ENCODE peak calls at places on chromosomes 7 and 10, in seven cellular contexts. One of them, this sample, is unnamed.

GRCh38 chr7:80172387-80172786 is 37.8 kb downstream of the GNAI1 start:
- DNase-seq in Panc1: no peak
- DNase-seq in CD4-positive, alpha-beta memory T cell: no peak
- DNase-seq in central memory CD8-positive, alpha-beta T cell: no peak
- DNase-seq in AG09319: no peak
- DNase-seq in LHCN-M2: no peak
- DNase-seq in fibroblast of mammary gland: no peak
- DNase-seq in this sample: no peak

GRCh38 chr7:117757440-117757839 is 115.8 kb downstream of the CTTNBP2 start:
- DNase-seq in Panc1: no peak
- DNase-seq in CD4-positive, alpha-beta memory T cell: no peak
- DNase-seq in central memory CD8-positive, alpha-beta T cell: no peak
- DNase-seq in AG09319: no peak
- DNase-seq in LHCN-M2: no peak
- DNase-seq in fibroblast of mammary gland: no peak
- DNase-seq in this sample: no peak

GRCh38 chr10:31620236-31621151 is 301.5 kb downstream of the ZEB1 start:
- DNase-seq in Panc1: no peak
- DNase-seq in CD4-positive, alpha-beta memory T cell: no peak
- DNase-seq in central memory CD8-positive, alpha-beta T cell: no peak
- DNase-seq in AG09319: peak
- DNase-seq in LHCN-M2: peak
- DNase-seq in fibroblast of mammary gland: peak
- DNase-seq in this sample: peak

GRCh38 chr10:78757542-78757941 is 311.2 kb upstream of the ZMIZ1 start:
- DNase-seq in Panc1: no peak
- DNase-seq in CD4-positive, alpha-beta memory T cell: no peak
- DNase-seq in central memory CD8-positive, alpha-beta T cell: no peak
- DNase-seq in AG09319: no peak
- DNase-seq in LHCN-M2: peak
- DNase-seq in fibroblast of mammary gland: peak
- DNase-seq in this sample: no peak

GRCh38 chr7:271266-272107 is 18.5 kb upstream of the FOXL3 start:
- DNase-seq in Panc1: no peak
- DNase-seq in CD4-positive, alpha-beta memory T cell: no peak
- DNase-seq in central memory CD8-positive, alpha-beta T cell: no peak
- DNase-seq in AG09319: no peak
- DNase-seq in LHCN-M2: no peak
- DNase-seq in fibroblast of mammary gland: no peak
- DNase-seq in this sample: peak

GRCh38 chr7:320297-320696 is 30.3 kb downstream of the FOXL3 start:
- DNase-seq in Panc1: no peak
- DNase-seq in CD4-positive, alpha-beta memory T cell: no peak
- DNase-seq in central memory CD8-positive, alpha-beta T cell: no peak
- DNase-seq in AG09319: no peak
- DNase-seq in LHCN-M2: no peak
- DNase-seq in fibroblast of mammary gland: no peak
- DNase-seq in this sample: no peak

GRCh38 chr10:60236869-60237524 is 152.7 kb downstream of the ANK3 start:
- DNase-seq in Panc1: no peak
- DNase-seq in CD4-positive, alpha-beta memory T cell: no peak
- DNase-seq in central memory CD8-positive, alpha-beta T cell: no peak
- DNase-seq in AG09319: peak
- DNase-seq in LHCN-M2: peak
- DNase-seq in fibroblast of mammary gland: peak
- DNase-seq in this sample: peak

GRCh38 chr10:124493191-124493936 is 31.7 kb downstream of the LHPP start:
- DNase-seq in Panc1: no peak
- DNase-seq in CD4-positive, alpha-beta memory T cell: no peak
- DNase-seq in central memory CD8-positive, alpha-beta T cell: no peak
- DNase-seq in AG09319: no peak
- DNase-seq in LHCN-M2: no peak
- DNase-seq in fibroblast of mammary gland: no peak
- DNase-seq in this sample: no peak

GRCh38 chr10:86952106-86952505 is 5.3 kb downstream of the MMRN2 start:
- DNase-seq in Panc1: no peak
- DNase-seq in CD4-positive, alpha-beta memory T cell: no peak
- DNase-seq in central memory CD8-positive, alpha-beta T cell: no peak
- DNase-seq in AG09319: no peak
- DNase-seq in LHCN-M2: no peak
- DNase-seq in fibroblast of mammary gland: no peak
- DNase-seq in this sample: no peak

GRCh38 chr10:95187617-95188016 is 6.4 kb upstream of the ACSM6 start:
- DNase-seq in Panc1: no peak
- DNase-seq in CD4-positive, alpha-beta memory T cell: no peak
- DNase-seq in central memory CD8-positive, alpha-beta T cell: no peak
- DNase-seq in AG09319: no peak
- DNase-seq in LHCN-M2: no peak
- DNase-seq in fibroblast of mammary gland: no peak
- DNase-seq in this sample: no peak

GRCh38 chr7:2237109-2237602 is 4.4 kb upstream of the MAD1L1 start:
- DNase-seq in Panc1: no peak
- DNase-seq in CD4-positive, alpha-beta memory T cell: no peak
- DNase-seq in central memory CD8-positive, alpha-beta T cell: no peak
- DNase-seq in AG09319: no peak
- DNase-seq in LHCN-M2: no peak
- DNase-seq in fibroblast of mammary gland: no peak
- DNase-seq in this sample: no peak

GRCh38 chr10:90779573-90779972 is 78.3 kb downstream of the HTR7 start:
- DNase-seq in Panc1: no peak
- DNase-seq in CD4-positive, alpha-beta memory T cell: no peak
- DNase-seq in central memory CD8-positive, alpha-beta T cell: no peak
- DNase-seq in AG09319: no peak
- DNase-seq in LHCN-M2: peak
- DNase-seq in fibroblast of mammary gland: peak
- DNase-seq in this sample: no peak

GRCh38 chr7:82319674-82320118 is 123.9 kb downstream of the CACNA2D1 start:
- DNase-seq in Panc1: no peak
- DNase-seq in CD4-positive, alpha-beta memory T cell: no peak
- DNase-seq in central memory CD8-positive, alpha-beta T cell: no peak
- DNase-seq in AG09319: peak
- DNase-seq in LHCN-M2: peak
- DNase-seq in fibroblast of mammary gland: peak
- DNase-seq in this sample: peak

GRCh38 chr7:158463317-158463716 is 124.3 kb downstream of the PTPRN2 start:
- DNase-seq in Panc1: no peak
- DNase-seq in CD4-positive, alpha-beta memory T cell: no peak
- DNase-seq in central memory CD8-positive, alpha-beta T cell: no peak
- DNase-seq in AG09319: no peak
- DNase-seq in LHCN-M2: no peak
- DNase-seq in fibroblast of mammary gland: no peak
- DNase-seq in this sample: no peak

GRCh38 chr7:17501461-17502208 is 203.2 kb downstream of the AHR start:
- DNase-seq in Panc1: no peak
- DNase-seq in CD4-positive, alpha-beta memory T cell: no peak
- DNase-seq in central memory CD8-positive, alpha-beta T cell: no peak
- DNase-seq in AG09319: peak
- DNase-seq in LHCN-M2: peak
- DNase-seq in fibroblast of mammary gland: peak
- DNase-seq in this sample: no peak

GRCh38 chr7:18125536-18125935 is 97.9 kb upstream of the PRPS1L1 start:
- DNase-seq in Panc1: no peak
- DNase-seq in CD4-positive, alpha-beta memory T cell: no peak
- DNase-seq in central memory CD8-positive, alpha-beta T cell: no peak
- DNase-seq in AG09319: no peak
- DNase-seq in LHCN-M2: no peak
- DNase-seq in fibroblast of mammary gland: no peak
- DNase-seq in this sample: no peak

GRCh38 chr7:11737723-11738122 is 94.3 kb downstream of the THSD7A start:
- DNase-seq in Panc1: no peak
- DNase-seq in CD4-positive, alpha-beta memory T cell: no peak
- DNase-seq in central memory CD8-positive, alpha-beta T cell: no peak
- DNase-seq in AG09319: no peak
- DNase-seq in LHCN-M2: no peak
- DNase-seq in fibroblast of mammary gland: peak
- DNase-seq in this sample: no peak

GRCh38 chr10:3978762-3979161 is 193.8 kb upstream of the KLF6 start:
- DNase-seq in Panc1: no peak
- DNase-seq in CD4-positive, alpha-beta memory T cell: no peak
- DNase-seq in central memory CD8-positive, alpha-beta T cell: no peak
- DNase-seq in AG09319: no peak
- DNase-seq in LHCN-M2: no peak
- DNase-seq in fibroblast of mammary gland: peak
- DNase-seq in this sample: no peak

GRCh38 chr10:44628921-44629320 is 244.0 kb upstream of the CXCL12 start:
- DNase-seq in Panc1: no peak
- DNase-seq in CD4-positive, alpha-beta memory T cell: no peak
- DNase-seq in central memory CD8-positive, alpha-beta T cell: no peak
- DNase-seq in AG09319: peak
- DNase-seq in LHCN-M2: peak
- DNase-seq in fibroblast of mammary gland: peak
- DNase-seq in this sample: no peak

GRCh38 chr10:70265032-70265689 is 18.6 kb downstream of the NPFFR1 start:
- DNase-seq in Panc1: no peak
- DNase-seq in CD4-positive, alpha-beta memory T cell: no peak
- DNase-seq in central memory CD8-positive, alpha-beta T cell: no peak
- DNase-seq in AG09319: no peak
- DNase-seq in LHCN-M2: no peak
- DNase-seq in fibroblast of mammary gland: no peak
- DNase-seq in this sample: no peak

GRCh38 chr7:142303650-142304049 is 45.8 kb upstream of the PRSS58 start:
- DNase-seq in Panc1: no peak
- DNase-seq in CD4-positive, alpha-beta memory T cell: peak
- DNase-seq in central memory CD8-positive, alpha-beta T cell: no peak
- DNase-seq in AG09319: no peak
- DNase-seq in LHCN-M2: peak
- DNase-seq in fibroblast of mammary gland: peak
- DNase-seq in this sample: no peak

GRCh38 chr10:102919237-102919959 is 1.3 kb downstream of the CNNM2 start:
- DNase-seq in Panc1: no peak
- DNase-seq in CD4-positive, alpha-beta memory T cell: no peak
- DNase-seq in central memory CD8-positive, alpha-beta T cell: no peak
- DNase-seq in AG09319: no peak
- DNase-seq in LHCN-M2: no peak
- DNase-seq in fibroblast of mammary gland: peak
- DNase-seq in this sample: peak

GRCh38 chr10:22702348-22702747 is 12.0 kb downstream of the PIP4K2A start:
- DNase-seq in Panc1: no peak
- DNase-seq in CD4-positive, alpha-beta memory T cell: no peak
- DNase-seq in central memory CD8-positive, alpha-beta T cell: no peak
- DNase-seq in AG09319: no peak
- DNase-seq in LHCN-M2: no peak
- DNase-seq in fibroblast of mammary gland: no peak
- DNase-seq in this sample: no peak

GRCh38 chr10:20593649-20594048 is 303.5 kb downstream of the NEBL start:
- DNase-seq in Panc1: no peak
- DNase-seq in CD4-positive, alpha-beta memory T cell: no peak
- DNase-seq in central memory CD8-positive, alpha-beta T cell: no peak
- DNase-seq in AG09319: no peak
- DNase-seq in LHCN-M2: no peak
- DNase-seq in fibroblast of mammary gland: no peak
- DNase-seq in this sample: no peak

GRCh38 chr7:85730016-85730415 is 543.2 kb upstream of the SEMA3D start:
- DNase-seq in Panc1: no peak
- DNase-seq in CD4-positive, alpha-beta memory T cell: no peak
- DNase-seq in central memory CD8-positive, alpha-beta T cell: no peak
- DNase-seq in AG09319: no peak
- DNase-seq in LHCN-M2: no peak
- DNase-seq in fibroblast of mammary gland: peak
- DNase-seq in this sample: peak

GRCh38 chr7:17710312-17710711 is 230.0 kb downstream of the SNX13 start:
- DNase-seq in Panc1: no peak
- DNase-seq in CD4-positive, alpha-beta memory T cell: no peak
- DNase-seq in central memory CD8-positive, alpha-beta T cell: no peak
- DNase-seq in AG09319: no peak
- DNase-seq in LHCN-M2: no peak
- DNase-seq in fibroblast of mammary gland: no peak
- DNase-seq in this sample: no peak

GRCh38 chr7:107180378-107180777 is 11.6 kb downstream of the HBP1 start:
- DNase-seq in Panc1: no peak
- DNase-seq in CD4-positive, alpha-beta memory T cell: no peak
- DNase-seq in central memory CD8-positive, alpha-beta T cell: no peak
- DNase-seq in AG09319: peak
- DNase-seq in LHCN-M2: peak
- DNase-seq in fibroblast of mammary gland: peak
- DNase-seq in this sample: no peak

GRCh38 chr7:117019786-117020604 is 66.7 kb downstream of the ST7 start:
- DNase-seq in Panc1: peak
- DNase-seq in CD4-positive, alpha-beta memory T cell: no peak
- DNase-seq in central memory CD8-positive, alpha-beta T cell: no peak
- DNase-seq in AG09319: peak
- DNase-seq in LHCN-M2: peak
- DNase-seq in fibroblast of mammary gland: peak
- DNase-seq in this sample: peak

GRCh38 chr7:150675714-150676113 is 9.8 kb upstream of the GIMAP2 start:
- DNase-seq in Panc1: no peak
- DNase-seq in CD4-positive, alpha-beta memory T cell: no peak
- DNase-seq in central memory CD8-positive, alpha-beta T cell: no peak
- DNase-seq in AG09319: no peak
- DNase-seq in LHCN-M2: no peak
- DNase-seq in fibroblast of mammary gland: no peak
- DNase-seq in this sample: no peak

GRCh38 chr7:91771394-91771793 is 109.1 kb downstream of the MTERF1 start:
- DNase-seq in Panc1: no peak
- DNase-seq in CD4-positive, alpha-beta memory T cell: no peak
- DNase-seq in central memory CD8-positive, alpha-beta T cell: no peak
- DNase-seq in AG09319: no peak
- DNase-seq in LHCN-M2: peak
- DNase-seq in fibroblast of mammary gland: peak
- DNase-seq in this sample: no peak

GRCh38 chr10:126902157-126902556 is 3.1 kb upstream of the DOCK1 start:
- DNase-seq in Panc1: peak
- DNase-seq in CD4-positive, alpha-beta memory T cell: no peak
- DNase-seq in central memory CD8-positive, alpha-beta T cell: no peak
- DNase-seq in AG09319: peak
- DNase-seq in LHCN-M2: peak
- DNase-seq in fibroblast of mammary gland: peak
- DNase-seq in this sample: no peak

GRCh38 chr10:79235765-79236755 is 111.2 kb upstream of the PPIF start:
- DNase-seq in Panc1: no peak
- DNase-seq in CD4-positive, alpha-beta memory T cell: no peak
- DNase-seq in central memory CD8-positive, alpha-beta T cell: no peak
- DNase-seq in AG09319: no peak
- DNase-seq in LHCN-M2: no peak
- DNase-seq in fibroblast of mammary gland: no peak
- DNase-seq in this sample: no peak

GRCh38 chr7:152710134-152710404 is 34.1 kb upstream of the XRCC2 start:
- DNase-seq in Panc1: no peak
- DNase-seq in CD4-positive, alpha-beta memory T cell: no peak
- DNase-seq in central memory CD8-positive, alpha-beta T cell: no peak
- DNase-seq in AG09319: no peak
- DNase-seq in LHCN-M2: no peak
- DNase-seq in fibroblast of mammary gland: no peak
- DNase-seq in this sample: no peak

GRCh38 chr10:103884681-103885139 is 29.3 kb upstream of the SH3PXD2A start:
- DNase-seq in Panc1: peak
- DNase-seq in CD4-positive, alpha-beta memory T cell: peak
- DNase-seq in central memory CD8-positive, alpha-beta T cell: no peak
- DNase-seq in AG09319: no peak
- DNase-seq in LHCN-M2: peak
- DNase-seq in fibroblast of mammary gland: peak
- DNase-seq in this sample: no peak

This sample was measured in left ventricle myocardium superior.